ENCODE peak calls at places on chromosomes 11 and 22, in nine cellular contexts. F is GM13977, N is GM13976, V is bronchial epithelial cell, P is IMR-90, T is PC-3, O is cardiac fibroblast, R is HCT116, Q is brain microvascular endothelial cell. Y is an unnamed sample.

GRCh38 chr22:46606886-46607285 is 13.3 kb upstream of the GRAMD4 start:
- DNase-seq in F (no peak), N (no peak), V (no peak), P (no peak), T (no peak), O (no peak), R (no peak), Q (no peak), Y (no peak)

GRCh38 chr11:15981292-15981691 is 375.1 kb downstream of the SOX6 start:
- DNase-seq in F (no peak), N (no peak), V (no peak), P (no peak), T (no peak), O (no peak), R (no peak), Q (no peak), Y (no peak)

GRCh38 chr11:95512177-95512576 is 277.4 kb downstream of the FAM76B start:
- DNase-seq in F (no peak), N (no peak), V (peak), P (peak), T (no peak), O (peak), R (no peak), Q (peak), Y (no peak)

GRCh38 chr22:22463855-22464540 is 44.5 kb downstream of the ZNF280B start:
- DNase-seq in F (peak), N (peak), V (peak), P (peak), T (peak), O (peak), R (peak), Q (peak), Y (peak)

GRCh38 chr11:119478711-119479285 is 55.8 kb upstream of the THY1 start:
- DNase-seq in F (no peak), N (no peak), V (no peak), P (no peak), T (no peak), O (no peak), R (no peak), Q (no peak), Y (no peak)

GRCh38 chr22:38177926-38178604 is 3.6 kb downstream of the PLA2G6 start:
- DNase-seq in F (no peak), N (no peak), V (peak), P (peak), T (peak), O (peak), R (peak), Q (peak), Y (peak)

GRCh38 chr11:129410561-129410960 is 34.9 kb downstream of the BARX2 start:
- DNase-seq in F (no peak), N (no peak), V (peak), P (no peak), T (no peak), O (no peak), R (no peak), Q (no peak), Y (no peak)

GRCh38 chr22:21698430-21699329 is 32.9 kb downstream of the PPIL2 start:
- DNase-seq in F (no peak), N (no peak), V (no peak), P (no peak), T (no peak), O (peak), R (no peak), Q (peak), Y (peak)

GRCh38 chr11:65379698-65380459 is 2.6 kb downstream of the SLC25A45 start:
- DNase-seq in F (no peak), N (no peak), V (no peak), P (no peak), T (no peak), O (no peak), R (no peak), Q (no peak), Y (no peak)

GRCh38 chr22:39401301-39401631 is 1.7 kb downstream of the TAB1 start:
- DNase-seq in F (no peak), N (no peak), V (no peak), P (no peak), T (no peak), O (no peak), R (no peak), Q (no peak), Y (no peak)

GRCh38 chr22:23632178-23632577 is at the start of gene DRICH1:
- DNase-seq in F (no peak), N (no peak), V (no peak), P (no peak), T (peak), O (no peak), R (no peak), Q (no peak), Y (no peak)

GRCh38 chr22:27489265-27489675 is 312.3 kb downstream of the MN1 start:
- DNase-seq in F (no peak), N (no peak), V (peak), P (peak), T (peak), O (peak), R (no peak), Q (peak), Y (peak)

GRCh38 chr22:42800731-42801536 is 56.1 kb downstream of the ARFGAP3 start:
- DNase-seq in F (no peak), N (no peak), V (no peak), P (no peak), T (no peak), O (no peak), R (no peak), Q (no peak), Y (no peak)

GRCh38 chr11:61372659-61373058 is 10.5 kb downstream of the TMEM138 start:
- DNase-seq in F (no peak), N (no peak), V (no peak), P (no peak), T (no peak), O (no peak), R (no peak), Q (no peak), Y (no peak)

GRCh38 chr11:113874096-113874919 is 1.1 kb downstream of the USP28 start:
- DNase-seq in F (peak), N (no peak), V (peak), P (peak), T (no peak), O (peak), R (no peak), Q (no peak), Y (no peak)

GRCh38 chr11:96306933-96307747 is 35.9 kb downstream of the MAML2 start:
- DNase-seq in F (no peak), N (no peak), V (peak), P (peak), T (peak), O (peak), R (peak), Q (peak), Y (peak)

GRCh38 chr11:57745206-57745605 is 3.9 kb downstream of the SELENOH start:
- DNase-seq in F (no peak), N (no peak), V (no peak), P (no peak), T (no peak), O (no peak), R (no peak), Q (no peak), Y (no peak)

GRCh38 chr11:30128269-30128932 is 102.4 kb upstream of the FSHB start:
- DNase-seq in F (peak), N (peak), V (peak), P (peak), T (peak), O (peak), R (peak), Q (peak), Y (peak)

GRCh38 chr11:83219095-83219494 is 25.6 kb downstream of the ANKRD42 start:
- DNase-seq in F (no peak), N (no peak), V (no peak), P (no peak), T (peak), O (no peak), R (no peak), Q (no peak), Y (no peak)

GRCh38 chr11:132158091-132158490 is 787.7 kb downstream of the NTM start:
- DNase-seq in F (no peak), N (no peak), V (peak), P (peak), T (peak), O (peak), R (no peak), Q (no peak), Y (peak)

GRCh38 chr22:28139993-28140392 is 220.9 kb upstream of the PITPNB start:
- DNase-seq in F (no peak), N (no peak), V (peak), P (peak), T (peak), O (peak), R (no peak), Q (peak), Y (peak)

GRCh38 chr11:45538939-45539338 is 126.5 kb downstream of the CHST1 start:
- DNase-seq in F (no peak), N (no peak), V (no peak), P (no peak), T (no peak), O (no peak), R (no peak), Q (no peak), Y (no peak)

GRCh38 chr22:33073989-33074391 is 15.8 kb upstream of the SYN3 start:
- DNase-seq in F (no peak), N (no peak), V (peak), P (no peak), T (peak), O (peak), R (no peak), Q (peak), Y (peak)

GRCh38 chr11:124892750-124893454 is 4.8 kb downstream of the ROBO4 start:
- DNase-seq in F (no peak), N (no peak), V (no peak), P (no peak), T (no peak), O (no peak), R (no peak), Q (no peak), Y (no peak)

GRCh38 chr11:96329419-96329818 is 13.6 kb downstream of the MAML2 start:
- DNase-seq in F (no peak), N (no peak), V (no peak), P (no peak), T (peak), O (peak), R (no peak), Q (no peak), Y (no peak)

GRCh38 chr11:35550374-35551036 is 25.1 kb upstream of the PAMR1 start:
- DNase-seq in F (no peak), N (no peak), V (no peak), P (peak), T (peak), O (peak), R (no peak), Q (peak), Y (peak)

GRCh38 chr11:78194490-78194889 is 5.8 kb downstream of the USP35 start:
- DNase-seq in F (no peak), N (no peak), V (peak), P (no peak), T (peak), O (no peak), R (no peak), Q (no peak), Y (no peak)

GRCh38 chr11:69370984-69371709 is 77.2 kb downstream of the MYEOV start:
- DNase-seq in F (no peak), N (peak), V (no peak), P (no peak), T (no peak), O (no peak), R (no peak), Q (no peak), Y (no peak)

GRCh38 chr11:84319853-84320252 is 1033.7 kb upstream of the CCDC90B start:
- DNase-seq in F (no peak), N (no peak), V (no peak), P (no peak), T (no peak), O (no peak), R (no peak), Q (no peak), Y (no peak)

GRCh38 chr22:27537481-27537891 is 264.1 kb downstream of the MN1 start:
- DNase-seq in F (no peak), N (no peak), V (no peak), P (no peak), T (no peak), O (no peak), R (no peak), Q (no peak), Y (no peak)

GRCh38 chr11:134652586-134653255 is 240.7 kb upstream of the B3GAT1 start:
- DNase-seq in F (no peak), N (no peak), V (no peak), P (no peak), T (no peak), O (no peak), R (no peak), Q (no peak), Y (no peak)

GRCh38 chr11:123316003-123316402 is 114.1 kb upstream of the GRAMD1B start:
- DNase-seq in F (no peak), N (no peak), V (no peak), P (peak), T (no peak), O (peak), R (no peak), Q (peak), Y (peak)

GRCh38 chr11:132099692-132100091 is 729.3 kb downstream of the NTM start:
- DNase-seq in F (no peak), N (peak), V (no peak), P (no peak), T (peak), O (no peak), R (no peak), Q (no peak), Y (no peak)

DNA sequence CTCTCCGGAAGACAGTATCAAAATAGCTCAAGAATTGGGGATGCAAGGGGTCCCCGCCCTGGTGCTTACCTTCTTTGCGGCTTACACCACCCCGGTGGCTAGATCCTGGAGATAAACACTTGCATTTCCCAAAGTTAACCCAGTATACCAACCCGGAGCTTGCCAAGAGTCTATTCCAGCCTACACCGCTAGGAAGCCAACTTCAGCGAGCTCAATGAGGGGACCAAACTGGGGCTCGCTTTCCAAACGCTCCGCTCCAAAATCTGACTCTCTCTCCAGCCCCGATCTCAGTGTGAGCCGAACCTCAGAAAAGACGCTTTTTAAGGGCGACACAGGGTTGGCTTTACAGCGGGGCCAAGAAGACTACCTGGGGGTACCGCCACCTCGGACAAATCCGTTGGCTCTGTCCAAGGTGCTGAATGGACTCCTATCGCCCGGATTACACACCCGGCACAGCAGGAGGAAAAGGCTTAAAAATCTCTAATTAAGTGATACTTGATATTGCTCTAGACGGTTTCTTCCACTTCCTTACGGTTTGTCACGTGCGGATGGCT is 20.1 kb upstream of the BDNF start:
- DNase-seq in F (peak), N (peak), V (peak), P (peak), T (peak), O (peak), R (no peak), Q (peak), Y (peak)
- TF ChIP-seq CTCF in F (no peak), N (no peak), V (peak), P (peak), T (no peak), O (peak), R (no peak), Q (peak), Y (peak)

GRCh38 chr11:19559746-19560145 is 152.9 kb upstream of the NAV2 start:
- DNase-seq in F (no peak), N (no peak), V (no peak), P (no peak), T (no peak), O (no peak), R (no peak), Q (no peak), Y (no peak)
- TF ChIP-seq CTCF in F (no peak), N (no peak), V (no peak), P (no peak), T (no peak), O (no peak), R (no peak), Q (no peak), Y (no peak)

GRCh38 chr22:31872209-31872608 is 72.1 kb upstream of the YWHAH start:
- DNase-seq in F (no peak), N (no peak), V (no peak), P (no peak), T (no peak), O (no peak), R (no peak), Q (no peak), Y (no peak)
- TF ChIP-seq CTCF in F (peak), N (peak), V (no peak), P (no peak), T (no peak), O (no peak), R (peak), Q (peak), Y (peak)

GRCh38 chr11:111562692-111563389 is 22.3 kb downstream of the LAYN start:
- DNase-seq in F (no peak), N (no peak), V (no peak), P (no peak), T (no peak), O (no peak), R (no peak), Q (no peak), Y (no peak)
- TF ChIP-seq CTCF in F (no peak), N (no peak), V (no peak), P (no peak), T (no peak), O (no peak), R (no peak), Q (no peak), Y (no peak)

DNA sequence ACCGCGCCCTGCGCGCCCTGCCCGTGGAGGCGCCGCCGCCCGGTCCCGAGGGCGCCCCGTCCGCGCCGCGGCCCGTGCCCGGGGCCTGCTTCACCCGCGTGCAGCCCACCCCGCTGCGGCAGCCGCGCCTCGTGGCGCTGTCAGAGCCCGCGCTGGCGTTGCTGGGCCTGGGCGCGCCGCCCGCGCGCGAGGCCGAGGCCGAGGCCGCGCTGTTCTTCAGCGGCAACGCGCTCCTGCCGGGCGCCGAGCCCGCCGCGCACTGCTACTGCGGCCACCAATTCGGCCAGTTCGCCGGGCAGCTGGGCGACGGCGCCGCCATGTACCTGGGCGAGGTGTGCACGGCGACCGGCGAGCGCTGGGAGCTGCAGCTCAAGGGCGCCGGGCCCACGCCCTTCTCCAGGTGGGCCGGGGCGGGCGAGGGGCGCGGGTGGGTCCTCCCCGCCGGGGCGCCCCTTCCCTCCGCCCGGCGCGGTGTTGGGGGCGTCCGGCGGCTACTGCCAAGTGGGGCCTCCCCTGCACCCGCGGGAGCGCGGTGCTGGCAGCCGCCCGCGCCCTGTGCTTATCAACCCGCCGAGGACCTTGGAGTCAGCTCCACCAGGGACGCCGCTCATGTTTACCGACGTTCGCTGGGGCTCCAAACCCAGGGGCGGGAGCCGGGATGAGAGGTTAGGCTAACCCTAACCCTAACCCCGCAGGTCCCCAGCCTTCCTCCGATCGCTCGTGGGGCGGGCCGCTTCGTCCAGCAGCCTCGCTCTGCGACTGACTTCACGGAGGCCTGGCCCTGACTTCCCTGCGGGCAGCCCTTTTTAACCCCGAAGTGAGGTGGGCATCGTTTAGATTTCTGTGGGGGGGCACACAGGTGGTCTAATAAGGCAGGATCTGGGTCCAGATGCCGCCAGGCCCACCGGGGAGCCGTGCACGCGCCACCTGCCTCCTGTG is 649 bp downstream of the SELENOO start:
- DNase-seq in F (no peak), N (no peak), V (no peak), P (no peak), T (no peak), O (no peak), R (no peak), Q (no peak), Y (no peak)
- TF ChIP-seq CTCF in F (no peak), N (no peak), V (no peak), P (no peak), T (no peak), O (no peak), R (no peak), Q (no peak), Y (no peak)

GRCh38 chr11:2389344-2390026 is 11.1 kb upstream of the TSSC4 start:
- DNase-seq in F (no peak), N (no peak), V (no peak), P (no peak), T (no peak), O (no peak), R (no peak), Q (no peak), Y (no peak)
- TF ChIP-seq CTCF in F (peak), N (no peak), V (no peak), P (no peak), T (no peak), O (no peak), R (peak), Q (peak), Y (peak)

DNA sequence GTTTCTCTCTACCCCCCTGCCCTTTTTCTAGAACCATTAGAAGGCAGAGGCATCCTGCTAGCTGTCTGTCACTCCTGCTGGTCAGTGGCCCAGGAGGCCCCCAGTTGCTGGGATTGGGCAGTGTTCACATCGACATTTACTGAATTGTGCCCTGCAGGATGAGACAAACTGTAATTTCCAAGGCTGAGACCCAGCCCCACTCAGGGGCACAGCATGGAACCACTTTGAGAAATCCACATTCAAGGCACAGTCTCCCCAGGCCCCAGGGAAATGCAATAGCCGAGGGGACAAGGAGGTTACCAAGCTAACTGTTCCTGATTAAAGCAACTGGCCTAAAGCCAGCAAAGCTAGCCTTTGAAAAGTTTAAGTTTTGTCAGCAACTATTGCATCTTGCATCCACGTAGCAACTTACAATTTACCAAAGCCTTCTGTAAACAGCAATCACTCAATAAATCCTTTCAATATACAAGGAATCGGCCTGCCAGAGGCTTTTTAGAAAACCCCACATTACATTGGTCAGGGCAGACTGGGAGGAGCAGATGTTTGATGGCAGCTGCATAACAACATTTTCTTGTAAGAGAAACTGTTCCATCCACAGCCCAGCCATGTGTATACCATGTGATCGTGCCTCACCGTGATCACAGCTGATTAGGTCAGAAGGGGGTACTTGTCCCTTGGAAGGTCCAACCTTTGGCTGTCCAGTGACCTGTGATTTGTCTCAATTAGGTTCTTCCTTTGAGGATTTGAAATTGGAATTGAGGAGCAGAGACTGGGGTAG is 103.9 kb downstream of the TENM4 start:
- DNase-seq in F (no peak), N (no peak), V (no peak), P (peak), T (no peak), O (no peak), R (no peak), Q (no peak), Y (no peak)
- TF ChIP-seq CTCF in F (no peak), N (no peak), V (no peak), P (no peak), T (no peak), O (no peak), R (no peak), Q (no peak), Y (no peak)

GRCh38 chr11:13210424-13210823 is 67.2 kb upstream of the BMAL1 start:
- DNase-seq in F (no peak), N (no peak), V (peak), P (peak), T (peak), O (peak), R (peak), Q (peak), Y (peak)
- TF ChIP-seq CTCF in F (peak), N (peak), V (peak), P (peak), T (peak), O (peak), R (peak), Q (peak), Y (peak)